ENCODE peak calls at places on chromosomes 4 and X, in four cellular contexts. One of them, this sample, is unnamed.

GRCh38 chr4:152665691-152666410 is 13.9 kb downstream of the TMEM154 start:
- DNase-seq in colonic mucosa: no peak
- DNase-seq in spleen: no peak
- DNase-seq in right lobe of liver: no peak
- DNase-seq in this sample: no peak

GRCh38 chr4:146916479-146917076 is 29.1 kb downstream of the TTC29 start:
- DNase-seq in colonic mucosa: no peak
- DNase-seq in spleen: no peak
- DNase-seq in right lobe of liver: no peak
- DNase-seq in this sample: no peak

GRCh38 chr4:182897601-182898478 is 19.3 kb downstream of the DCTD start:
- DNase-seq in colonic mucosa: no peak
- DNase-seq in spleen: no peak
- DNase-seq in right lobe of liver: peak
- DNase-seq in this sample: no peak

GRCh38 chr4:17577660-17578481 is 873 bp downstream of the LAP3 start:
- DNase-seq in colonic mucosa: peak
- DNase-seq in spleen: peak
- DNase-seq in right lobe of liver: peak
- DNase-seq in this sample: peak

GRCh38 chr4:173362666-173363065 is 8.1 kb upstream of the SAP30 start:
- DNase-seq in colonic mucosa: no peak
- DNase-seq in spleen: no peak
- DNase-seq in right lobe of liver: no peak
- DNase-seq in this sample: no peak

GRCh38 chr4:35772291-35772690 is 472.0 kb downstream of the ARAP2 start:
- DNase-seq in colonic mucosa: no peak
- DNase-seq in spleen: no peak
- DNase-seq in right lobe of liver: no peak
- DNase-seq in this sample: no peak

GRCh38 chr4:104451573-104451972 is 43.1 kb downstream of the CXXC4 start:
- DNase-seq in colonic mucosa: no peak
- DNase-seq in spleen: no peak
- DNase-seq in right lobe of liver: no peak
- DNase-seq in this sample: no peak

GRCh38 chr4:142815834-142816233 is 30.3 kb downstream of the INPP4B start:
- DNase-seq in colonic mucosa: no peak
- DNase-seq in spleen: no peak
- DNase-seq in right lobe of liver: no peak
- DNase-seq in this sample: no peak

GRCh38 chr4:1130318-1131186 is 17.2 kb upstream of the RNF212 start:
- DNase-seq in colonic mucosa: peak
- DNase-seq in spleen: peak
- DNase-seq in right lobe of liver: peak
- DNase-seq in this sample: peak

GRCh38 chr4:27790911-27791310 is 930.3 kb downstream of the STIM2 start:
- DNase-seq in colonic mucosa: no peak
- DNase-seq in spleen: no peak
- DNase-seq in right lobe of liver: no peak
- DNase-seq in this sample: no peak

GRCh38 chr4:38060829-38061431 is 100.7 kb downstream of the PTTG2 start:
- DNase-seq in colonic mucosa: no peak
- DNase-seq in spleen: no peak
- DNase-seq in right lobe of liver: no peak
- DNase-seq in this sample: no peak

GRCh38 chr4:95540227-95540626 is 8.5 kb downstream of the UNC5C start:
- DNase-seq in colonic mucosa: no peak
- DNase-seq in spleen: no peak
- DNase-seq in right lobe of liver: no peak
- DNase-seq in this sample: no peak

GRCh38 chrX:68419934-68420333 is 13.4 kb downstream of the OPHN1 start:
- DNase-seq in colonic mucosa: no peak
- DNase-seq in spleen: no peak
- DNase-seq in right lobe of liver: no peak
- DNase-seq in this sample: no peak

GRCh38 chr4:168070903-168071302 is 21.4 kb upstream of the ANXA10 start:
- DNase-seq in colonic mucosa: no peak
- DNase-seq in spleen: no peak
- DNase-seq in right lobe of liver: no peak
- DNase-seq in this sample: no peak

GRCh38 chr4:183011213-183011907 is 87.7 kb upstream of the WWC2 start:
- DNase-seq in colonic mucosa: no peak
- DNase-seq in spleen: no peak
- DNase-seq in right lobe of liver: no peak
- DNase-seq in this sample: no peak

GRCh38 chrX:22220941-22221340 is 51.8 kb upstream of the CBLL2 start:
- DNase-seq in colonic mucosa: no peak
- DNase-seq in spleen: no peak
- DNase-seq in right lobe of liver: no peak
- DNase-seq in this sample: no peak

GRCh38 chrX:71489540-71489939 is 43.4 kb upstream of the OGT start:
- DNase-seq in colonic mucosa: no peak
- DNase-seq in spleen: no peak
- DNase-seq in right lobe of liver: no peak
- DNase-seq in this sample: no peak

GRCh38 chr4:94641702-94642560 is 115.8 kb upstream of the BMPR1B start:
- DNase-seq in colonic mucosa: no peak
- DNase-seq in spleen: no peak
- DNase-seq in right lobe of liver: no peak
- DNase-seq in this sample: no peak

GRCh38 chr4:186700746-186701145 is 22.9 kb downstream of the FAT1 start:
- DNase-seq in colonic mucosa: no peak
- DNase-seq in spleen: no peak
- DNase-seq in right lobe of liver: no peak
- DNase-seq in this sample: peak

GRCh38 chr4:123102897-123103489 is 180.6 kb upstream of the NUDT6 start:
- DNase-seq in colonic mucosa: no peak
- DNase-seq in spleen: no peak
- DNase-seq in right lobe of liver: no peak
- DNase-seq in this sample: no peak

GRCh38 chrX:69285401-69285871 is 120.2 kb upstream of the PJA1 start:
- DNase-seq in colonic mucosa: peak
- DNase-seq in spleen: no peak
- DNase-seq in right lobe of liver: no peak
- DNase-seq in this sample: peak

GRCh38 chrX:23981222-23981621 is 45.8 kb downstream of the KLHL15 start:
- DNase-seq in colonic mucosa: no peak
- DNase-seq in spleen: no peak
- DNase-seq in right lobe of liver: no peak
- DNase-seq in this sample: no peak

GRCh38 chr4:100795581-100795980 is 277.8 kb upstream of the EMCN start:
- DNase-seq in colonic mucosa: no peak
- DNase-seq in spleen: no peak
- DNase-seq in right lobe of liver: no peak
- DNase-seq in this sample: no peak

DNA sequence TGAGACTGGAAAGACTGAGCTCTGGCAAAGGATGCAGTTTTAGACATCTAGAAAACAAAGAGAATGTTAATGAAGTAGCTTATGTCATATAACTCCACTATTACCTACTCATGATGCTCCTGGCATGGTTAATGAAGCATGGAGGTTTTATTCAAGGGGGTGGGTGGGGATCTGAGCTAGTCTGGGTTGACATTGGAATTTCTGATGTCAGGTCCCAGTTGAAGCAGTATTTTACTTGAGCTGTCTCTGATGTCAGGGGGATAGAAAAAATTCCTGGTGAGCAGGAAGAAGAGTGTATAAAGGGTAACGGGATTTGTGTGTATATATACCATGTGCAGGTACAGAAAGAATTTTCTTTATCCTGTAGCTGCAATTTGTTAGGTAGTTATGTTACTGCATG is 102.0 kb downstream of the ELOVL6 start:
- DNase-seq in colonic mucosa: no peak
- DNase-seq in spleen: no peak
- DNase-seq in right lobe of liver: no peak
- DNase-seq in this sample: no peak
- TF ChIP-seq CTCF in colonic mucosa: no peak
- TF ChIP-seq CTCF in spleen: no peak
- TF ChIP-seq CTCF in right lobe of liver: no peak
- TF ChIP-seq CTCF in this sample: no peak

GRCh38 chrX:123975180-123975579 is 13.7 kb downstream of the STAG2 start:
- DNase-seq in colonic mucosa: no peak
- DNase-seq in spleen: no peak
- DNase-seq in right lobe of liver: no peak
- DNase-seq in this sample: no peak

GRCh38 chrX:123971963-123972362 is 10.5 kb downstream of the STAG2 start:
- DNase-seq in colonic mucosa: no peak
- DNase-seq in spleen: no peak
- DNase-seq in right lobe of liver: no peak
- DNase-seq in this sample: no peak

DNA sequence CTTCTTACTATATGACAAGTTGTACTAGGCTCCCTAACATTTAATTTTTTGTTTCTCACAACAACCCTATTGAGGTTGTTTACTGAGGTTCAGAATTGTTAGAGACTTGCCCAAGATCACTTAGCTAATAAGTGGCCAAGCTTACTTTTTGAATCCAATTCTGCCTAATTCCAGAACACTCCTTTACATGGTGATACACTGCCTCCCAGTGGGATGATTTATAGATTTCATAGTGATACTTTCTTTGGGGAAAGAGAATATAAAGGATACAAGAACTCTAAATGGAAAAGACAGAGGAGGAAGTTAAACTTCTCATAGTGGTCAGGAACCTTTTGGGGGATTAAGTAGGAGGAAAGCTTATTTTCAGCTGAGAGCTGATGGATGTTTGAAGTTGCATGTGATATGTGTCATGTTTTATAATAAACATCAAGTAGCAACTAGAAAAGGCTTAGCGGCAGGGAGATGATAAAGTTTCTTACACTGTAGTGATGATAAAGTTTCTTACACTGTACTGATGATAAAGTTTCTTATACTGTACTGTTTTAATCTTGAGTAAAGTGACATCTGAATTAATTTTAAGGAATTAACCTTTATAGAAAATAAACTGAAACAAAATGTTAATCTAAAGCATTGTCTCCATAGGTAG is 15.3 kb downstream of the STAG2 start:
- DNase-seq in colonic mucosa: no peak
- DNase-seq in spleen: no peak
- DNase-seq in right lobe of liver: no peak
- DNase-seq in this sample: no peak
- TF ChIP-seq CTCF in colonic mucosa: no peak
- TF ChIP-seq CTCF in spleen: no peak
- TF ChIP-seq CTCF in right lobe of liver: peak
- TF ChIP-seq CTCF in this sample: peak

GRCh38 chrX:101203782-101204351 is 15.7 kb upstream of the DRP2 start:
- DNase-seq in colonic mucosa: no peak
- DNase-seq in spleen: no peak
- DNase-seq in right lobe of liver: no peak
- DNase-seq in this sample: no peak

GRCh38 chrX:101210630-101211029 is 9.0 kb upstream of the DRP2 start:
- DNase-seq in colonic mucosa: no peak
- DNase-seq in spleen: no peak
- DNase-seq in right lobe of liver: no peak
- DNase-seq in this sample: no peak

GRCh38 chrX:101208152-101208905 is 11.3 kb upstream of the DRP2 start:
- DNase-seq in colonic mucosa: no peak
- DNase-seq in spleen: no peak
- DNase-seq in right lobe of liver: no peak
- DNase-seq in this sample: no peak

GRCh38 chrX:101206471-101206870 is 13.1 kb upstream of the DRP2 start:
- DNase-seq in colonic mucosa: no peak
- DNase-seq in spleen: no peak
- DNase-seq in right lobe of liver: no peak
- DNase-seq in this sample: no peak
- TF ChIP-seq CTCF in colonic mucosa: no peak
- TF ChIP-seq CTCF in spleen: peak
- TF ChIP-seq CTCF in right lobe of liver: peak
- TF ChIP-seq CTCF in this sample: no peak

GRCh38 chr4:4677825-4678522 is 136.1 kb upstream of the STX18 start:
- DNase-seq in colonic mucosa: no peak
- DNase-seq in spleen: no peak
- DNase-seq in right lobe of liver: no peak
- DNase-seq in this sample: no peak
- TF ChIP-seq CTCF in colonic mucosa: peak
- TF ChIP-seq CTCF in spleen: peak
- TF ChIP-seq CTCF in right lobe of liver: peak
- TF ChIP-seq CTCF in this sample: peak

GRCh38 chr4:66178901-66179300 is 508.6 kb upstream of the EPHA5 start:
- DNase-seq in colonic mucosa: no peak
- DNase-seq in spleen: no peak
- DNase-seq in right lobe of liver: no peak
- DNase-seq in this sample: no peak
- TF ChIP-seq CTCF in colonic mucosa: no peak
- TF ChIP-seq CTCF in spleen: no peak
- TF ChIP-seq CTCF in right lobe of liver: no peak
- TF ChIP-seq CTCF in this sample: no peak

DNA sequence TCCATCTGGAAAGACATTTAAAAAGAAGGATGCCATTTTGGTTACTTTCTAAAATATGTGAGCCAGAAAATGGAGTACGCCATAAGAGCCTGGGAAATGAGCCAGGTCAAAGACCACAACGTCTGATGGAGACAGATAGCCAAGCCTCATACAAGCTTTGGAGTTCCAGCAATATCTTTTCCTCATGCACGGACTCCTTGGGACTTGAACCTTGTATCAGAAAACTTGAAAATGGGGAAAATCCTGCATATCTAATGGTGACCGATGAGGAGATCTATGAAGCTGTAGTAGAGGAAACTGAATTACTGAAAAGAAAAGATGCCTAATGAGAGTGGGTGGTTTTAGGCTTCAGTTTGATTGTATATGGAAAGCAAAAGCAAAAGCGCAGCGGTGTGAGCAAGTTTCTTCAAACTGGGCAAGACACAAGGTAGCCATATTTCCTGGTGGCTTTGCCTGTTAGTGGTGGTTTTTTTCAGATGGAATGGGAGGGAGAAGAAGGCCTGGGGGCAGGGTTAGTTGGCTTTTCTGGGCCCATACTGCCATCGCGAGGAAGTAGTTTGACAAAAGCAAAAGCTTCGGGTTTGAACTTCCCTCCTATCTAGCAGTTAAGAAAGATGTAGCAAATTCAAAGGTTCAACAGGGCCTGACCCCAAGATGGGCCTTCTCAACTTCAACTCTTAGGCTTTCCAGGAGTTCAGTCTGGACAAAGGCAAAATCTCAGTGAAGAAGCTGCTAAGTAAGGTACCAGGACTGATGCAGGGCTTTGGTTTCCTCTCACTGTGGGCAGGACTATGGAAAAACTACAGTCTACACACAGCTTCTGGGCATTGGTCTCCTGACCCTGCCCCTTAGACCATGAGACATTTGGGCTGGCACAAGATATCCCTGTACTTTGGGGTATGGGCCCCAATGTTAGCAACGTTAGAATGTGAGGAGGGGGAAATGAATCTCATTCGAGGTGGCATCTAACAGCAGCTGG is 210.0 kb upstream of the STK26 start:
- DNase-seq in colonic mucosa: peak
- DNase-seq in spleen: peak
- DNase-seq in right lobe of liver: no peak
- DNase-seq in this sample: peak
- TF ChIP-seq CTCF in colonic mucosa: peak
- TF ChIP-seq CTCF in spleen: peak
- TF ChIP-seq CTCF in right lobe of liver: peak
- TF ChIP-seq CTCF in this sample: peak

DNA sequence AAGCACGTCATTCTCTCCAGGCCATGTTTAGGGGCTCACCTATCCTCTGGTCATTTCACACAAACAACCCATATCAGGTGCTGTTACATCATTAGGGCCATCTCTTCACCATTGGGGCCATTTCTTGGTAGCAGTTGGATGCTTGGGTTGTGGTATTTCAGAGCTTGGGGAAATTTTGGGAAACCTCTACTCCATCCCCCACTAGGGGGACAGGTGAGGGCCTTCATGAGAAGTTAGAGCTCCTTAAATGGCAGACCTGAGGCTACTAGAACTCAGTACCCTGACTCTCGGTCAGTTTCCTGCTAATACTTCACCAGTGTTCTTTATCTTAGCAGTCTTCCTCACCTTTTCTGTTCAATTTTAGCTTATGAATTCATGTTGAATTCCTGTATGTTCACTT is 50.2 kb downstream of the ZNF827 start:
- DNase-seq in colonic mucosa: no peak
- DNase-seq in spleen: no peak
- DNase-seq in right lobe of liver: no peak
- DNase-seq in this sample: no peak
- TF ChIP-seq CTCF in colonic mucosa: peak
- TF ChIP-seq CTCF in spleen: no peak
- TF ChIP-seq CTCF in right lobe of liver: no peak
- TF ChIP-seq CTCF in this sample: no peak